ENCODE peak calls at places on chromosomes 13 and 19, in four cellular contexts. L, Y, O and F are unnamed samples.

GRCh38 chr13:31909889-31910551 is 121.6 kb upstream of the FRY start:
- DNase-seq in Y (peak; percentile 46), O (peak; percentile 69), L (peak; percentile 4), F (peak; percentile 66)

GRCh38 chr19:38834590-38834989 is 3.0 kb upstream of the ECH1 start:
- DNase-seq in Y (no peak), O (no peak), L (no peak), F (no peak)

GRCh38 chr13:99027260-99027659 is 49.4 kb upstream of the DOCK9 start:
- DNase-seq in O (no peak), L (no peak), Y (no peak), F (no peak)

GRCh38 chr13:47033216-47033615 is 136.4 kb upstream of the HTR2A start:
- DNase-seq in L (no peak), O (peak; percentile 10), Y (no peak), F (no peak)

GRCh38 chr13:74206061-74206561 is 71.9 kb upstream of the KLF12 start:
- DNase-seq in L (no peak), O (no peak), Y (no peak), F (no peak)

GRCh38 chr19:57099199-57099661 is 20.6 kb upstream of the USP29 start:
- DNase-seq in O (peak; percentile 50), L (peak; percentile 33), Y (peak; percentile 46), F (peak; percentile 86)

GRCh38 chr13:21638319-21639282 is 32.3 kb upstream of the FGF9 start:
- DNase-seq in O (peak; percentile 18), L (peak; percentile 15), Y (peak; percentile 43), F (no peak)

GRCh38 chr13:49218493-49219051 is 1.6 kb upstream of the MLNR start:
- DNase-seq in O (no peak), L (no peak), Y (no peak), F (no peak)

GRCh38 chr13:66262330-66262729 is 967.8 kb downstream of the PCDH9 start:
- DNase-seq in O (no peak), Y (no peak), L (no peak), F (no peak)

GRCh38 chr19:3683866-3684816 is 16.1 kb downstream of the PIP5K1C start:
- DNase-seq in O (no peak), Y (no peak), L (no peak), F (no peak)

GRCh38 chr13:39816936-39817335 is 161.5 kb downstream of the COG6 start:
- DNase-seq in Y (no peak), L (no peak), O (no peak), F (no peak)

GRCh38 chr19:1847684-1848398 is 442 bp downstream of the REXO1 start:
- DNase-seq in Y (peak; percentile 61), O (no peak), L (no peak), F (peak; percentile 52)

GRCh38 chr13:29497137-29497654 is 98.3 kb downstream of the SLC7A1 start:
- DNase-seq in L (no peak), Y (peak; percentile 30), O (peak; percentile 43), F (peak; percentile 86)

GRCh38 chr13:33229446-33230177 is 55.9 kb downstream of the STARD13 start:
- DNase-seq in L (no peak), Y (no peak), O (peak; percentile 30), F (peak; percentile 36)

GRCh38 chr19:5091576-5092215 is 122.8 kb downstream of the KDM4B start:
- DNase-seq in O (peak; percentile 46), L (no peak), Y (no peak), F (no peak)

GRCh38 chr19:24141612-24142011 is 54.6 kb downstream of the ZNF254 start:
- DNase-seq in Y (no peak), L (no peak), O (no peak), F (no peak)

GRCh38 chr13:27536361-27537101 is 83.8 kb downstream of the LNX2 start:
- DNase-seq in L (no peak), Y (no peak), O (no peak), F (no peak)

GRCh38 chr19:4524808-4525562 is 6.7 kb upstream of the PLIN4 start:
- DNase-seq in L (peak; percentile 63), O (peak; percentile 47), Y (peak; percentile 66), F (peak; percentile 60)

GRCh38 chr19:47267350-47267759 is 7.3 kb upstream of the INAFM1 start:
- DNase-seq in L (no peak), O (peak; percentile 72), Y (no peak), F (no peak)

DNA sequence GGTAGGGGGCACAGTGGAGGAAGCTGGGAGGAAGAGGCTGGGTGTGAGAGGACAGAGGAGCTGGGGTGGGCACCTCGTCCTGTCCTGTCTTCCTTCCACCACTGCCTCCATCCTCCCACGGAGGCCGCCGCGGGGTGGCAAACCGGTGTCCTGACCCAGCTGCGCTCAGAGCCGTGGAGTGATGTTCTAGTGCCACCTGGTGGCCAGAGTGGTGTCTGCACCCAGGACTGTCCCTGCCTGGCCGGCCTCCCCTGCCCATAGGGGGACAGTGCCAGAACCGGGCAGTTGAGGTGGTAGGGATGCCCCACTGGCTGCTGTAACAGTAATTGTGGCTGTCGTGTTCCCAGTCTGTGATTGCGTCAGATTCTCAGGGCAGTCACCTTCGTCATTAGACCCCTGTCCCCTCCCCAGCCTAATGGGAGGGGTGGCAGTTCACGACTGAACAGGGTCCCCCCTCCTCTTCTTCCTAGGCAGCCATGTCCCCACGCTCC is 11.1 kb upstream of the ARRDC2 start:
- DNase-seq in O (peak; percentile 86), Y (peak; percentile 90), L (peak; percentile 70), F (peak; percentile 84)
- H3K4me1 ChIP-seq in O (peaks cover 9% of the 10 kb centered on the region), Y (peaks cover 9% of the 10 kb centered on the region), L (peaks cover 29% of the 10 kb centered on the region), F (peaks cover 6% of the 10 kb centered on the region)

DNA sequence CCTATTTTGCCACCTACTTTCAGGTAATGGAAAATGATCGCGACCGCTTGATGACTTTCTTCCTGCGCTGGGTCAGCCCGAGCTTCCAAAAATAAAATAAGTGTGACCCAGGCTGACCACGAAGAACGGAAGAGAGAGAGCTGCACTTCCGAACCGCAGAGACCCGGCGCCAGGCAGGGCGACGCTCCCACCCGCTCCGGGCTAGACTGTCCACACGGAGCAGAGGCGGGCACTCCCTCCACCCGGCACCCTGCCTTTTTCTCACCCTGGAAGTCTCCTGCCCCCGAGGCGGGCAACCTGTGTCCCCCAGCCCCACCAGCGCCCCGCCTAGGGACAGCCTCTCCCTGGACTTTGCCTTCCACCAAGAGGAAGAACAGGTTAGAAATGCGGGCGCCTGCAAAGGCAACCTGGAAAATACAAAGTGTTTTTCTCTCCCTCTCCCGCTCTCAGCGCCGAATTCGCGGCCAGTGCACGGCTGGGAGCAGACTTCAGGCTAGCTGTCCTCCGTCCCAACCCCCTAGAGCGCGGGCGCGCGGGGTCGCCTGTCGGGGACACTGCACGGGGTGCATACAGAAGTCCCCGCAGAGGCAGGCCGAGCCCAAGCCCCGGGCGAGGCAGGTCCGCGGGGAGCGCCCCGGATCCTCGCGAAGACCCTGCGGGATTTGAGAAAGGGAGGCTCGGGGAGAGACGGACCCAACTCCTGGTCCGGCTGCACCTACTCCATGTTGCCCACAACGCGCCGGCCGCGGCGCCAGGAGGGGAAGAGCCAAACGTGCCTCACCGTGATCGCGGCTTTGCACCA is 884 bp downstream of the SPRY2 start:
- DNase-seq in O (peak; percentile 59), L (no peak), Y (peak; percentile 68), F (peak; percentile 56)
- TF ChIP-seq POLR2A in O (peak; percentile 45), L (no peak), Y (peak; percentile 67), F (no peak)

GRCh38 chr19:33039108-33039599 is 25.5 kb downstream of the RHPN2 start:
- DNase-seq in L (no peak), Y (no peak), O (no peak), F (no peak)
- H3K4me1 ChIP-seq in L (peaks cover 53% of the 10 kb centered on the region), Y (peaks cover 18% of the 10 kb centered on the region), O (peaks cover 55% of the 10 kb centered on the region), F (no peaks in the 10 kb centered on the region)

GRCh38 chr19:15320118-15320517 is 12.2 kb downstream of the BRD4 start:
- DNase-seq in L (no peak), O (no peak), Y (no peak), F (no peak)

GRCh38 chr19:15321739-15322138 is 10.6 kb downstream of the BRD4 start:
- DNase-seq in L (no peak), Y (no peak), O (no peak), F (no peak)

GRCh38 chr19:15328312-15328711 is 4.0 kb downstream of the BRD4 start:
- DNase-seq in O (no peak), Y (no peak), L (no peak), F (no peak)

GRCh38 chr19:15324791-15325519 is 7.4 kb downstream of the BRD4 start:
- DNase-seq in L (no peak), O (peak; percentile 86), Y (no peak), F (peak; percentile 29)

DNA sequence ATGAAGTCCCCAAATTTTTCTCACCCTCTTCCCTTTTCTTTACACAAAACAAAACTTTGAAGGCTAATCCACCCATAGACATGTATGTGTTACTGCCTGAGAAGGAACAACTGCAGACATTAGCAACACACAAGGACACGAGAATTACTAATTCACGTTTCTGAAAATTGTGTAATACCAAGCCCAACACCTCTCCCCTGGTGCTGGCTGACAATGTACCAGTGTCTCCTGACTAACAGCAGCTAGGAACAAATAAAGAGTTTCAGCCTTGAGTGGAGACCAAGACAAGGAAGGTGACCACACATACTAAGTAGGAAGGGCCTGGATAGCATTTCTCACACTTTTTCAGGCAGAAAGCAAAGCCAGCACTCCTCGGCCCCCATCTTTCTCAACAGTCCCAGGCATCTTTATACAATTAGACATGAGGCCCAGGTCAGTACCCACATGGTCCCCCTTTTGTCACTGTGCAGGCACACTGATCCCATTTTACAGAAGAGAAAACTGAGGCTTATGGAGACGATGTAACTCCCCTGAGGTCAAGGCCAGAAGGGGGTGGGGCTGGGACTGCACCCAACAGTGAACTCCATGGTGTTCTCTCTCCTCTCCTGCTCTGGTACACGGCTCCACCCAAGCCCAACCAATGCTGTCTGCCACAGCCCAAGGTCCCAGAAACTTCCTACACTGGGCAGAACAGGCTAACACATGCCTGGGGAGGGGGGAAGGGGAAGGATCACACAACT is 8.7 kb downstream of the BRD4 start:
- DNase-seq in L (no peak), O (peak; percentile 73), Y (peak; percentile 59), F (no peak)
- TF ChIP-seq POLR2A in L (no peak), O (no peak), Y (no peak), F (no peak)

GRCh38 chr19:40575326-40575725 is 1.3 kb upstream of the SHKBP1 start:
- DNase-seq in L (no peak), O (no peak), Y (no peak), F (no peak)
- H3K4me1 ChIP-seq in L (peaks cover 20% of the 10 kb centered on the region), O (peaks cover 19% of the 10 kb centered on the region), Y (peaks cover 11% of the 10 kb centered on the region), F (peaks cover 34% of the 10 kb centered on the region)

DNA sequence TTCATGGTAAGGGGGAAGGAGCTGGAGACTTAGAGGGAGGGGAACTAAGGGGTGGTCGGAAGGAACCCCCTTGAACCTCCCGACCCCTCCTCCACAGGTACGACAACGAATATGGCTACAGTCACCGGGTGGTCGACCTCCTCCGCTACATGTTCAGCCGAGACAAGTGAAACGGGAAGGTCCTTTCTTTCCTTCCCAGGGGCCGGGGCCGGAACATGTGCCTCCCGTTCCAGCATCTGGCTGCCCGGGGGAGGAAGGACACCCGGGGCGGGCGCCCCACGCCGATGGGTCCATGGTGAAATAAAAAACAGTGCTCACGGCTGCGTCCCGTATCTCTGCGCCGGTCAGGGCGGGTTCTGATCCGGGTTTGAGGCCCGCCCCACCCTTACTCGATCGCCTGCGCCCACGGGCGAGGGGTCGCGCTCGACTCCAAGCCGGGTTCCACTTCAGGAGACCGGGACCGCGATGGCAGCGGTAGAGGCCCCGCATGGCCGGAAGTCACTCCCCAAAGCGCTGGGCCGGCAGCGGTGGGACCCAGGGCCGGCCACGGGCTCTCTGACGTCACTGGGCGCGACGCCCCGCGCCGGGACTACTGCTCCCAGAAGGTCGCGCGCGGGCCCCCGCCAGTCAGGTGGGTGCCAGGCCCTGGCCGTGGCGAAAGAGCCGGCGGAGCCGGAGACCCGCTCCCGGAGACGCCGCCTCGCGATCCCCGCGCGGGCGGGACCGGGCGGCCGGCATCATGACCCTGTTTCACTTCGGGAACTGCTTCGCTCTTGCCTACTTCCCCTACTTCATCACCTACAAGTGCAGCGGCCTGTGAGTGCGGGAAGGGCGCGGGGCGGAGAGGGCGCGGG is at the start of gene TMEM147:
- DNase-seq in L (peak; percentile 100), Y (peak; percentile 95), O (peak; percentile 94), F (peak; percentile 94)
- TF ChIP-seq POLR2A in L (peak; percentile 95), Y (peak; percentile 52), O (peak; percentile 77), F (peak; percentile 76)

GRCh38 chr19:14556662-14557188 is 15.1 kb downstream of the NDUFB7 start:
- DNase-seq in O (peak; percentile 71), L (peak; percentile 66), Y (peak; percentile 82), F (peak; percentile 83)
- H3K4me1 ChIP-seq in O (peaks cover 15% of the 10 kb centered on the region), L (no peaks in the 10 kb centered on the region), Y (peaks cover 18% of the 10 kb centered on the region), F (peaks cover 64% of the 10 kb centered on the region)

GRCh38 chr19:17370026-17370587 is 7.0 kb downstream of the PLVAP start:
- DNase-seq in Y (no peak), O (peak; percentile 44), L (no peak), F (no peak)
- TF ChIP-seq POLR2A in Y (no peak), O (no peak), L (no peak), F (no peak)